ENCODE peak calls at places on chromosomes 7 and 10, in ten cellular contexts. U, J, B, A, O, Y, X, C, L and K are unnamed samples.

GRCh38 chr10:79946270-79947082 is 2.4 kb downstream of the SFTPD start:
- DNase-seq in C (no peak), A (peak), L (no peak), X (no peak), Y (peak), U (no peak), B (no peak), O (no peak), J (peak), K (no peak)

GRCh38 chr10:124459395-124459794 is 2.2 kb upstream of the LHPP start:
- DNase-seq in Y (no peak), J (no peak), L (no peak), A (no peak), B (no peak), U (no peak), C (no peak), O (no peak), X (no peak), K (no peak)

GRCh38 chr10:96118604-96119450 is 11.3 kb upstream of the ZNF518A start:
- DNase-seq in O (no peak), Y (peak), J (no peak), A (no peak), C (peak), L (no peak), U (no peak), X (no peak), B (no peak), K (no peak)

GRCh38 chr10:113104071-113104470 is 154.0 kb downstream of the TCF7L2 start:
- DNase-seq in U (no peak), X (no peak), C (no peak), B (no peak), A (no peak), O (no peak), L (no peak), Y (no peak), J (no peak), K (no peak)

GRCh38 chr10:84191106-84191505 is 3.2 kb upstream of the CDHR1 start:
- DNase-seq in O (no peak), Y (no peak), L (no peak), A (no peak), U (no peak), X (no peak), C (no peak), J (no peak), B (no peak), K (no peak)

GRCh38 chr7:82444220-82445049 is 858 bp upstream of the CACNA2D1 start:
- DNase-seq in B (no peak), A (peak), C (no peak), X (no peak), U (no peak), L (no peak), O (no peak), Y (peak), J (no peak), K (no peak)

GRCh38 chr10:103841519-103841918 is 13.9 kb downstream of the SH3PXD2A start:
- DNase-seq in X (no peak), C (no peak), B (no peak), Y (no peak), O (no peak), L (no peak), J (no peak), A (no peak), U (no peak), K (no peak)

GRCh38 chr10:71666607-71667373 is 52.8 kb downstream of the C10orf105 start:
- DNase-seq in A (no peak), J (no peak), Y (no peak), O (no peak), L (no peak), X (no peak), C (no peak), U (no peak), B (no peak), K (no peak)

GRCh38 chr10:26642896-26643653 is 54.4 kb upstream of the PDSS1 start:
- DNase-seq in U (no peak), X (no peak), B (no peak), Y (peak), O (no peak), C (no peak), J (no peak), A (no peak), L (no peak), K (no peak)

GRCh38 chr7:134504660-134505164 is 22.7 kb upstream of the AKR1B10 start:
- DNase-seq in L (no peak), J (no peak), Y (no peak), X (no peak), U (no peak), A (no peak), O (no peak), C (no peak), B (no peak), K (no peak)

GRCh38 chr10:5043716-5044115 is 40.1 kb upstream of the AKR1C2 start:
- DNase-seq in L (no peak), O (no peak), U (peak), B (no peak), X (no peak), Y (no peak), A (peak), C (no peak), J (no peak), K (no peak)

GRCh38 chr10:6607187-6607586 is 27.1 kb upstream of the PRKCQ start:
- DNase-seq in Y (no peak), O (no peak), J (no peak), X (no peak), L (no peak), C (no peak), B (no peak), U (no peak), A (no peak), K (no peak)

GRCh38 chr10:3074145-3074665 is 6.9 kb downstream of the PFKP start:
- DNase-seq in C (peak), L (no peak), J (no peak), Y (no peak), B (no peak), A (no peak), U (no peak), X (peak), O (no peak), K (no peak)

GRCh38 chr10:123165445-123166072 is 11.4 kb downstream of the BUB3 start:
- DNase-seq in X (no peak), O (no peak), L (no peak), J (no peak), Y (no peak), B (no peak), C (no peak), A (no peak), U (no peak), K (no peak)

GRCh38 chr10:5094265-5095205 is at the start of gene AKR1C3:
- DNase-seq in U (peak), J (no peak), L (no peak), B (no peak), X (peak), C (peak), Y (no peak), A (no peak), O (no peak), K (no peak)

GRCh38 chr7:92648082-92648481 is 57.9 kb upstream of the FAM133B start:
- DNase-seq in B (no peak), C (no peak), U (no peak), A (no peak), Y (no peak), L (no peak), J (no peak), O (no peak), X (no peak), K (no peak)

GRCh38 chr7:148590533-148590932 is at the start of gene C7orf33:
- DNase-seq in A (no peak), B (no peak), O (no peak), J (no peak), Y (no peak), U (no peak), L (no peak), X (no peak), C (no peak), K (no peak)

GRCh38 chr7:56092789-56093531 is at the start of gene PHKG1:
- DNase-seq in O (peak), U (peak), L (peak), C (peak), B (peak), X (peak), A (peak), Y (peak), J (no peak), K (peak)

GRCh38 chr10:99612167-99612831 is 7.9 kb downstream of the SLC25A28 start:
- DNase-seq in Y (peak), J (no peak), A (no peak), L (no peak), O (no peak), C (peak), X (peak), U (peak), B (no peak), K (peak)

GRCh38 chr10:35639651-35640311 is 2.3 kb downstream of the FZD8 start:
- DNase-seq in X (peak), U (peak), L (no peak), J (no peak), Y (peak), C (no peak), O (peak), A (peak), B (peak), K (no peak)

GRCh38 chr7:15886626-15887025 is 200.1 kb upstream of the MEOX2 start:
- DNase-seq in J (no peak), U (no peak), C (no peak), Y (no peak), A (no peak), L (no peak), X (no peak), O (no peak), B (no peak), K (no peak)

GRCh38 chr10:34223658-34224057 is 591.4 kb downstream of the PARD3 start:
- DNase-seq in J (no peak), X (no peak), C (no peak), L (no peak), O (no peak), U (no peak), Y (no peak), B (no peak), A (no peak), K (no peak)

GRCh38 chr7:89238156-89238555 is 442.6 kb upstream of the TEX47 start:
- DNase-seq in J (no peak), O (no peak), B (no peak), X (peak), C (no peak), U (no peak), L (no peak), A (no peak), Y (no peak), K (no peak)

GRCh38 chr7:114405427-114405826 is 9.2 kb upstream of the FOXP2 start:
- DNase-seq in O (no peak), L (no peak), U (no peak), C (peak), X (no peak), J (no peak), A (no peak), B (no peak), Y (no peak), K (no peak)

GRCh38 chr10:22317121-22317370 is 858 bp downstream of the COMMD3 start:
- DNase-seq in L (no peak), Y (peak), C (no peak), O (peak), U (no peak), J (no peak), A (no peak), X (no peak), B (peak), K (no peak)

GRCh38 chr10:48633381-48634197 is 28.7 kb upstream of the ARHGAP22 start:
- DNase-seq in B (no peak), A (no peak), X (no peak), L (no peak), Y (no peak), U (no peak), O (no peak), J (peak), C (no peak), K (no peak)

GRCh38 chr10:131784363-131785120 is 116.3 kb upstream of the PPP2R2D start:
- DNase-seq in O (no peak), J (no peak), L (no peak), U (no peak), Y (no peak), X (no peak), B (no peak), A (peak), C (no peak), K (no peak)

GRCh38 chr7:88280801-88281200 is 25.9 kb downstream of the STEAP4 start:
- DNase-seq in J (no peak), X (no peak), U (no peak), O (no peak), C (no peak), B (no peak), A (no peak), L (no peak), Y (no peak), K (no peak)

GRCh38 chr7:110911632-110912031 is 179.3 kb upstream of the LRRN3 start:
- DNase-seq in X (no peak), A (no peak), L (no peak), O (no peak), Y (no peak), U (no peak), J (no peak), C (no peak), B (no peak), K (no peak)
- TF ChIP-seq POLR2A in X (no peak), A (no peak), L (no peak), O (no peak), Y (no peak), U (no peak), J (no peak), C (no peak), B (no peak), K (no peak)

DNA sequence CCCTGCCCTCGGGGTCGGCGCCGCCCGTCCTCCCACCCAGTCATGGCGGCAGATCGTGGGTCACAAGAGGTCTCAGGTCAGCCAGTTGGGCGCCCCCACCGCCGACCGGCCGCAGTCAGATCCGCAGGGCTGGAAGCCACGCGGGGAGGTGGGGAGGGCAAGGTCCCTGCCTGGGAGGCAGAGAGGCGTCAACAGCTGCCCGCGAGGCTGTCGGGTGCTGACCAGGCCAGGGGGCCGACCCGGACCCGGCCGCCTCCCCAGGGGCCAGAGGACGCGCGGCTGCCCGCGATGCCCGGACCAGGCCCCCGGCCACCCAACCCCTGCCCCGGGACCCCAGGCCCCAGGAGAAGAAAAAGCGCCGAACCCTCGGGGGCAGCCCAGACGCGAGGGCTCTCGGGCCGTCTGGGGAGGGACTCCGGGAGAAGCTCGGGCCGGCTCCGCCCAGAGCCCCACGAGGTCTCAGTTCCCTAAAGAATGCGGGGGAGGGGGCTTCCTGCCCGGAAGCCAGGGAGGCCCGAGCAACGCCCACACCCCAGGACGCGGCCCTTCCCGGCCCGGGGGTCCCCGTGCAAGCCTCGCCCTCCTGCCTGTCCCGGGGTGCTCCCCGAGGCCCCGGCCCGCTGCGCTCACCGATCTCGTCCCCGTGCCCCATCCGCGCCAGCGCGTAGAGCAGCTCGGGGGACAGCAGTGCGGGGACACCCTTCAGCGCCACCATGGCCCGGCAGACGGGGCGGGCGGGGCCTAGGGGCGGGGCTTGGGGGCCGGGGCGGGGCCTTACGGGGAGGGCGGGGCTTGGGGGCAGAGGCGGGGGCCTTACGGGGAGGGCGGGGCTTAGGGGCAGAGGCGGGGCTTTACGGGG is at the start of gene FUOM:
- DNase-seq in U (peak), A (no peak), X (peak), J (no peak), B (peak), Y (no peak), O (peak), L (peak), C (peak), K (no peak)
- TF ChIP-seq POLR2A in U (no peak), A (no peak), X (no peak), J (no peak), B (no peak), Y (no peak), O (no peak), L (no peak), C (peak), K (no peak)

GRCh38 chr7:112940314-112940732 is 146.3 kb downstream of the GPR85 start:
- DNase-seq in L (no peak), J (no peak), O (no peak), U (no peak), X (no peak), A (no peak), C (no peak), Y (no peak), B (no peak), K (no peak)
- TF ChIP-seq POLR2A in L (no peak), J (no peak), O (no peak), U (no peak), X (no peak), A (no peak), C (no peak), Y (no peak), B (no peak), K (no peak)

DNA sequence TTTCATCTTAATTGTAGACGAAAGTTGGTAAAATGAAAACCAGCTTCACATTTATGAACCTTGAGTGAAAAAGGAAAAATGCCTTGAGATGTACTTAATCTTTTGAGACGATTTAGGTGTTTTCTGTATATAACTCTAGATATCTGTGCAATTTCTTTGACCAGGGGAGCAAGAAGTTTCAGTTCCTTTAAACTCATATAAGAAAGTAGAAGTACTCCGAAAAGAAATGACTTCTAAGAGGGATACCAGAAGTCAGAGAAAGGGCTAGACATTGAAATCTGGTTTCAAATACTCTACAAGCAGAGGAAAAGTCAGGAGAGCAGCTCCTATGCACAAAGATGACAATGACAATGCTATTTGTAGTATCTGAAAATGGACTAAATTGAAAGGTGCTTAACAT is 303.7 kb downstream of the BAMBI start:
- DNase-seq in Y (no peak), J (no peak), B (no peak), A (no peak), O (no peak), X (no peak), L (no peak), U (no peak), C (no peak), K (no peak)
- TF ChIP-seq POLR2A in Y (no peak), J (no peak), B (no peak), A (no peak), O (no peak), X (no peak), L (no peak), U (no peak), C (no peak), K (no peak)

GRCh38 chr10:91164520-91165065 is 55.9 kb upstream of the PCGF5 start:
- DNase-seq in Y (no peak), L (no peak), X (peak), O (no peak), J (no peak), B (no peak), C (no peak), A (no peak), U (no peak), K (no peak)

GRCh38 chr10:91162050-91162494 is 58.4 kb upstream of the PCGF5 start:
- DNase-seq in J (no peak), A (no peak), C (peak), L (no peak), U (no peak), X (peak), B (peak), Y (peak), O (no peak), K (peak)

GRCh38 chr10:91163709-91164474 is 56.6 kb upstream of the PCGF5 start:
- DNase-seq in L (peak), J (peak), O (peak), X (peak), U (peak), Y (peak), A (peak), C (peak), B (peak), K (peak)

GRCh38 chr10:91163269-91163708 is 57.2 kb upstream of the PCGF5 start:
- DNase-seq in O (peak), A (peak), Y (peak), J (no peak), U (peak), X (peak), C (peak), L (peak), B (peak), K (peak)

GRCh38 chr10:91162495-91163268 is 57.8 kb upstream of the PCGF5 start:
- DNase-seq in B (peak), U (peak), C (peak), O (peak), A (peak), L (peak), Y (peak), J (no peak), X (peak), K (peak)
- TF ChIP-seq POLR2A in B (peak), U (peak), C (peak), O (peak), A (no peak), L (no peak), Y (no peak), J (no peak), X (peak), K (peak)

GRCh38 chr7:21318190-21318915 is 109.5 kb upstream of the SP4 start:
- DNase-seq in O (no peak), X (no peak), C (no peak), B (no peak), U (no peak), Y (no peak), L (no peak), J (no peak), A (no peak), K (no peak)
- TF ChIP-seq POLR2A in O (no peak), X (no peak), C (no peak), B (no peak), U (no peak), Y (no peak), L (no peak), J (no peak), A (no peak), K (no peak)

GRCh38 chr7:130946110-130946509 is 212.1 kb upstream of the KLF14 start:
- DNase-seq in B (no peak), C (peak), L (no peak), X (no peak), J (no peak), A (no peak), Y (no peak), O (no peak), U (no peak), K (no peak)

GRCh38 chr7:130950054-130950453 is 216.0 kb upstream of the KLF14 start:
- DNase-seq in J (no peak), L (no peak), Y (no peak), U (no peak), O (no peak), C (no peak), B (no peak), A (no peak), X (no peak), K (no peak)

GRCh38 chr7:130948913-130949312 is 214.9 kb upstream of the KLF14 start:
- DNase-seq in U (no peak), L (no peak), A (no peak), C (no peak), J (no peak), Y (no peak), B (no peak), O (no peak), X (no peak), K (no peak)

GRCh38 chr7:130949550-130949949 is 215.5 kb upstream of the KLF14 start:
- DNase-seq in L (no peak), X (no peak), C (no peak), B (no peak), U (no peak), J (no peak), A (no peak), Y (no peak), O (no peak), K (no peak)

GRCh38 chr7:130947792-130948580 is 214.0 kb upstream of the KLF14 start:
- DNase-seq in B (no peak), X (no peak), L (no peak), Y (no peak), U (no peak), A (no peak), J (no peak), C (peak), O (no peak), K (no peak)
- TF ChIP-seq POLR2A in B (no peak), X (no peak), L (no peak), Y (no peak), U (no peak), A (no peak), J (no peak), C (no peak), O (no peak), K (no peak)